ENCODE peak calls at places on chromosomes 5 and 9, in seven cellular contexts. Z, K, J, E, N, L and U are unnamed samples.

GRCh38 chr9:22447607-22448305 is 1.1 kb downstream of the DMRTA1 start:
- DNase-seq in N (peak; percentile 31), Z (peak; percentile 28), J (no peak), E (peak; percentile 8), K (no peak), L (peak; percentile 3), U (no peak)

GRCh38 chr9:38068616-38068865 is 486 bp downstream of the SHB start:
- DNase-seq in J (no peak), N (peak; percentile 51), Z (peak; percentile 29), K (peak; percentile 58), L (no peak), E (peak; percentile 82), U (peak; percentile 82)

GRCh38 chr9:98738741-98739140 is 30.0 kb upstream of the GABBR2 start:
- DNase-seq in Z (no peak), J (no peak), N (no peak), L (no peak), K (no peak), E (no peak), U (no peak)

GRCh38 chr9:69951411-69951810 is 92.2 kb upstream of the MAMDC2 start:
- DNase-seq in N (no peak), J (peak; percentile 64), K (peak; percentile 68), Z (peak; percentile 43), L (no peak), E (no peak), U (no peak)

GRCh38 chr9:117341161-117341560 is 73.7 kb downstream of the ASTN2 start:
- DNase-seq in J (no peak), E (no peak), K (no peak), Z (no peak), L (no peak), N (no peak), U (no peak)

GRCh38 chr9:111886983-111887718 is 9.5 kb upstream of the UGCG start:
- DNase-seq in N (no peak), K (no peak), Z (no peak), L (no peak), E (no peak), J (no peak), U (no peak)

GRCh38 chr9:112002131-112002846 is 105.7 kb downstream of the UGCG start:
- DNase-seq in J (no peak), N (no peak), Z (no peak), L (no peak), E (no peak), K (no peak), U (no peak)

GRCh38 chr9:93645149-93645889 is 68.9 kb downstream of the PHF2 start:
- DNase-seq in N (no peak), L (no peak), Z (no peak), J (no peak), K (no peak), E (no peak), U (no peak)

GRCh38 chr5:80216753-80217596 is 38.9 kb downstream of the SERINC5 start:
- DNase-seq in J (no peak), E (no peak), Z (no peak), N (no peak), L (peak; percentile 31), K (no peak), U (peak; percentile 53)

GRCh38 chr9:113533335-113534225 is 70.1 kb downstream of the RGS3 start:
- DNase-seq in Z (no peak), J (no peak), L (no peak), E (no peak), K (no peak), N (peak; percentile 20), U (no peak)

DNA sequence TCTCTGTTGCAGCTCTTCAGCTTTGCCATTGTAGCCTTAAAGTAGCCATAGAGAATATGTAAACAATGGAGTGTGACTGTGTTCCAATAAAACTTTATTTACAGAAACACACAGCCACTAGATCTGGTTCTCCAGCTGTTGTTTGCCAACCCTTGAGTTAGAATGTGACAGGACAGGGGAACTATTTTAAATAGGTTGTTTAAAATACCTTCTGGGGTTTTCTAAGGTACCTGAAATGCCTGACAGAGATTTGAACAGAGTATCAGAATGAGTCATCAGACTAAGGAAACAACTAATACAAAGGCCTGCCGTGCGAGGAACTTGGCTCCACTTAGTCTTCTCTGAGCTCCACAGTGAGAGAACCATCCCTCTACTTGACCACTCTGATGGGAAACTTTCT is 85.4 kb downstream of the HSD17B4 start:
- DNase-seq in K (no peak), E (peak; percentile 4), J (peak; percentile 73), Z (peak; percentile 84), N (no peak), L (no peak), U (no peak)
- H2AFZ ChIP-seq in K (no peak overlapping the region), E (no peak overlapping the region), J (no peak overlapping the region), Z (peak overlapping the region; percentile 40), N (no peak overlapping the region), L (no peak overlapping the region), U (no peak overlapping the region)

DNA sequence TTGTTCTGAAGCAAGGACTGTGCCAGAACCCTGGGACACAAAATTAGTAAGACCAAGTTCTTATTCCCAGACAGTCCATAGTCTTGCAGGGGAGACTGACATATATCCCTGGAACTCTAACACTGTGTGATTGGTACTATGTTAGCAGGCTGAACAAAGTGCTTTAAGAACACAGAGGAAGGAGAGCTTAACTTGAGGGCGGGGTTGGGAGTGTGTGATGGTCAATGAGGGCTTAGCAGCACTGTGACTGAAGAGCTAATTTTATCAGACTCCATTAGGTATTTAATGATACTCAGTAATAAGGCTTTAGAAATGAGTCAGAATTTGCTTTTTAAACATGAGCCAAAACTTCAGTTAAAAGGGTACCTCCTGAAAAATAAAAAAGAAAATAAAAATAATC is 14.9 kb upstream of the SPATA24 start:
- DNase-seq in Z (no peak), N (no peak), L (peak; percentile 40), J (no peak), K (no peak), E (no peak), U (no peak)
- H2AFZ ChIP-seq in Z (no peak overlapping the region), N (no peak overlapping the region), L (no peak overlapping the region), J (no peak overlapping the region), K (no peak overlapping the region), E (no peak overlapping the region), U (no peak overlapping the region)

GRCh38 chr5:159156839-159157238 is 52.5 kb downstream of the RNF145 start:
- DNase-seq in L (peak; percentile 77), J (peak; percentile 47), N (peak; percentile 89), E (peak; percentile 88), Z (peak; percentile 73), K (peak; percentile 85), U (peak; percentile 82)
- H2AFZ ChIP-seq in L (no peak overlapping the region), J (no peak overlapping the region), N (no peak overlapping the region), E (no peak overlapping the region), Z (no peak overlapping the region), K (no peak overlapping the region), U (no peak overlapping the region)

GRCh38 chr5:81850932-81851331 is 100.0 kb upstream of the SSBP2 start:
- DNase-seq in E (no peak), L (no peak), N (no peak), J (no peak), Z (no peak), K (no peak), U (peak; percentile 37)
- H2AFZ ChIP-seq in E (peak overlapping the region; percentile 47), L (no peak overlapping the region), N (peak overlapping the region; percentile 25), J (peak overlapping the region; percentile 79), Z (peak overlapping the region; percentile 98), K (peak overlapping the region; percentile 71), U (peak overlapping the region; percentile 96)

GRCh38 chr5:88884435-88884877 is 1.5 kb upstream of the MEF2C start:
- DNase-seq in J (no peak), E (no peak), N (no peak), Z (no peak), L (no peak), K (peak; percentile 22), U (peak; percentile 31)

GRCh38 chr5:88888291-88888690 is 5.3 kb upstream of the MEF2C start:
- DNase-seq in K (no peak), N (no peak), J (no peak), Z (no peak), E (no peak), L (no peak), U (no peak)

GRCh38 chr5:88885043-88885442 is 2.1 kb upstream of the MEF2C start:
- DNase-seq in Z (no peak), N (no peak), E (no peak), K (no peak), L (no peak), J (no peak), U (peak; percentile 36)

GRCh38 chr5:88886756-88887741 is 4.1 kb upstream of the MEF2C start:
- DNase-seq in E (no peak), L (no peak), J (peak; percentile 7), K (no peak), N (no peak), Z (no peak), U (peak; percentile 15)

GRCh38 chr5:88886252-88886651 is 3.3 kb upstream of the MEF2C start:
- DNase-seq in E (no peak), L (no peak), K (no peak), N (no peak), Z (no peak), J (no peak), U (no peak)
- H2AFZ ChIP-seq in E (no peak overlapping the region), L (no peak overlapping the region), K (peak overlapping the region; percentile 52), N (no peak overlapping the region), Z (no peak overlapping the region), J (no peak overlapping the region), U (peak overlapping the region; percentile 7)

GRCh38 chr9:130940023-130940549 is 1.0 kb upstream of the FIBCD1 start:
- DNase-seq in L (peak; percentile 53), N (peak; percentile 42), K (no peak), Z (no peak), J (no peak), E (no peak), U (no peak)

GRCh38 chr9:130942084-130942483 is 3.0 kb upstream of the FIBCD1 start:
- DNase-seq in L (no peak), J (no peak), Z (no peak), K (no peak), E (no peak), N (no peak), U (no peak)

GRCh38 chr9:130939405-130939941 is 426 bp upstream of the FIBCD1 start:
- DNase-seq in J (no peak), K (no peak), L (peak; percentile 91), Z (peak; percentile 17), N (peak; percentile 68), E (no peak), U (peak; percentile 62)

GRCh38 chr9:130942679-130943078 is 3.6 kb upstream of the FIBCD1 start:
- DNase-seq in L (no peak), J (no peak), Z (no peak), N (no peak), K (no peak), E (no peak), U (no peak)

GRCh38 chr9:130940693-130941576 is 1.9 kb upstream of the FIBCD1 start:
- DNase-seq in L (peak; percentile 83), Z (peak; percentile 85), J (no peak), K (peak; percentile 31), E (peak; percentile 91), N (peak; percentile 96), U (peak; percentile 55)
- H2AFZ ChIP-seq in L (no peak overlapping the region), Z (peak overlapping the region; percentile 63), J (no peak overlapping the region), K (no peak overlapping the region), E (no peak overlapping the region), N (peak overlapping the region; percentile 90), U (no peak overlapping the region)

GRCh38 chr9:120927125-120928014 is 774 bp upstream of the TRAF1 start:
- DNase-seq in J (no peak), Z (no peak), L (no peak), E (no peak), N (no peak), K (no peak), U (no peak)
- H2AFZ ChIP-seq in J (no peak overlapping the region), Z (no peak overlapping the region), L (no peak overlapping the region), E (no peak overlapping the region), N (no peak overlapping the region), K (no peak overlapping the region), U (no peak overlapping the region)

GRCh38 chr5:172766287-172767104 is 4.5 kb downstream of the DUSP1 start:
- DNase-seq in K (peak; percentile 94), L (no peak), E (peak; percentile 71), N (no peak), J (peak; percentile 83), Z (peak; percentile 30), U (peak; percentile 91)
- H2AFZ ChIP-seq in K (no peak overlapping the region), L (no peak overlapping the region), E (no peak overlapping the region), N (no peak overlapping the region), J (no peak overlapping the region), Z (no peak overlapping the region), U (no peak overlapping the region)

GRCh38 chr9:110746211-110746930 is 77.8 kb downstream of the MUSK start:
- DNase-seq in L (no peak), N (no peak), J (no peak), E (no peak), K (peak; percentile 38), Z (peak; percentile 28), U (no peak)
- H2AFZ ChIP-seq in L (no peak overlapping the region), N (peak overlapping the region; percentile 23), J (no peak overlapping the region), E (no peak overlapping the region), K (no peak overlapping the region), Z (no peak overlapping the region), U (no peak overlapping the region)